ENCODE peak calls at places on chromosomes 4 and X, in six cellular contexts. One of them, this sample, is unnamed.

GRCh38 chrX:70476934-70477733 is 32.5 kb downstream of the DLG3 start:
- DNase-seq in cerebellar cortex: no peak
- DNase-seq in SK-N-DZ: no peak
- DNase-seq in left ventricle myocardium superior: peak
- DNase-seq in foreskin fibroblast: peak
- DNase-seq in NCI-H748 treated with DMSO at 0.1 percent for 48 hours: peak
- DNase-seq in this sample: no peak

GRCh38 chr4:17761062-17761461 is 20.4 kb downstream of the FAM184B start:
- DNase-seq in NCI-H748 treated with DMSO at 0.1 percent for 48 hours: no peak
- DNase-seq in cerebellar cortex: no peak
- DNase-seq in SK-N-DZ: no peak
- DNase-seq in left ventricle myocardium superior: no peak
- DNase-seq in foreskin fibroblast: no peak
- DNase-seq in this sample: no peak

GRCh38 chrX:2542826-2543551 is 42.2 kb upstream of the DHRSX start:
- DNase-seq in foreskin fibroblast: no peak
- DNase-seq in cerebellar cortex: no peak
- DNase-seq in NCI-H748 treated with DMSO at 0.1 percent for 48 hours: no peak
- DNase-seq in SK-N-DZ: no peak
- DNase-seq in left ventricle myocardium superior: no peak
- DNase-seq in this sample: no peak

GRCh38 chr4:125703443-125703842 is 388.7 kb downstream of the FAT4 start:
- DNase-seq in NCI-H748 treated with DMSO at 0.1 percent for 48 hours: no peak
- DNase-seq in foreskin fibroblast: peak
- DNase-seq in cerebellar cortex: no peak
- DNase-seq in left ventricle myocardium superior: no peak
- DNase-seq in SK-N-DZ: no peak
- DNase-seq in this sample: no peak

GRCh38 chr4:153733751-153734448 is 25.9 kb downstream of the RNF175 start:
- DNase-seq in SK-N-DZ: no peak
- DNase-seq in cerebellar cortex: no peak
- DNase-seq in left ventricle myocardium superior: no peak
- DNase-seq in foreskin fibroblast: no peak
- DNase-seq in NCI-H748 treated with DMSO at 0.1 percent for 48 hours: no peak
- DNase-seq in this sample: no peak

GRCh38 chrX:11197671-11198070 is 86.5 kb downstream of the HCCS start:
- DNase-seq in NCI-H748 treated with DMSO at 0.1 percent for 48 hours: no peak
- DNase-seq in left ventricle myocardium superior: no peak
- DNase-seq in SK-N-DZ: no peak
- DNase-seq in foreskin fibroblast: no peak
- DNase-seq in cerebellar cortex: no peak
- DNase-seq in this sample: no peak

GRCh38 chrX:19990225-19990518 is 689 bp downstream of the BCLAF3 start:
- DNase-seq in NCI-H748 treated with DMSO at 0.1 percent for 48 hours: no peak
- DNase-seq in cerebellar cortex: peak
- DNase-seq in SK-N-DZ: no peak
- DNase-seq in foreskin fibroblast: peak
- DNase-seq in left ventricle myocardium superior: no peak
- DNase-seq in this sample: no peak

GRCh38 chr4:154714339-154715040 is 29.3 kb upstream of the LRAT start:
- DNase-seq in foreskin fibroblast: no peak
- DNase-seq in cerebellar cortex: no peak
- DNase-seq in NCI-H748 treated with DMSO at 0.1 percent for 48 hours: no peak
- DNase-seq in SK-N-DZ: no peak
- DNase-seq in left ventricle myocardium superior: no peak
- DNase-seq in this sample: no peak

GRCh38 chr4:151004222-151004621 is 10.9 kb downstream of the LRBA start:
- DNase-seq in left ventricle myocardium superior: no peak
- DNase-seq in cerebellar cortex: no peak
- DNase-seq in NCI-H748 treated with DMSO at 0.1 percent for 48 hours: no peak
- DNase-seq in foreskin fibroblast: peak
- DNase-seq in SK-N-DZ: no peak
- DNase-seq in this sample: no peak

GRCh38 chrX:109632906-109633504 is 8.0 kb upstream of the KCNE5 start:
- DNase-seq in foreskin fibroblast: peak
- DNase-seq in left ventricle myocardium superior: no peak
- DNase-seq in cerebellar cortex: peak
- DNase-seq in SK-N-DZ: no peak
- DNase-seq in NCI-H748 treated with DMSO at 0.1 percent for 48 hours: no peak
- DNase-seq in this sample: no peak

GRCh38 chrX:49171752-49172279 is at the start of gene PLP2:
- DNase-seq in left ventricle myocardium superior: peak
- DNase-seq in cerebellar cortex: no peak
- DNase-seq in NCI-H748 treated with DMSO at 0.1 percent for 48 hours: no peak
- DNase-seq in SK-N-DZ: no peak
- DNase-seq in foreskin fibroblast: no peak
- DNase-seq in this sample: peak

GRCh38 chr4:47155907-47156306 is 124.5 kb downstream of the GABRB1 start:
- DNase-seq in left ventricle myocardium superior: no peak
- DNase-seq in NCI-H748 treated with DMSO at 0.1 percent for 48 hours: no peak
- DNase-seq in SK-N-DZ: no peak
- DNase-seq in cerebellar cortex: no peak
- DNase-seq in foreskin fibroblast: no peak
- DNase-seq in this sample: no peak

GRCh38 chr4:109319684-109320083 is 17.2 kb upstream of the COL25A1 start:
- DNase-seq in SK-N-DZ: no peak
- DNase-seq in NCI-H748 treated with DMSO at 0.1 percent for 48 hours: no peak
- DNase-seq in left ventricle myocardium superior: no peak
- DNase-seq in cerebellar cortex: no peak
- DNase-seq in foreskin fibroblast: no peak
- DNase-seq in this sample: no peak

GRCh38 chrX:10648608-10649007 is 28.2 kb upstream of the MID1 start:
- DNase-seq in left ventricle myocardium superior: no peak
- DNase-seq in cerebellar cortex: no peak
- DNase-seq in NCI-H748 treated with DMSO at 0.1 percent for 48 hours: no peak
- DNase-seq in SK-N-DZ: peak
- DNase-seq in foreskin fibroblast: peak
- DNase-seq in this sample: no peak

GRCh38 chrX:55210931-55211677 is 9.0 kb upstream of the PAGE5 start:
- DNase-seq in NCI-H748 treated with DMSO at 0.1 percent for 48 hours: no peak
- DNase-seq in foreskin fibroblast: no peak
- DNase-seq in cerebellar cortex: no peak
- DNase-seq in SK-N-DZ: no peak
- DNase-seq in left ventricle myocardium superior: no peak
- DNase-seq in this sample: no peak

GRCh38 chr4:89077806-89078205 is 20.8 kb upstream of the FAM13A start:
- DNase-seq in cerebellar cortex: no peak
- DNase-seq in left ventricle myocardium superior: no peak
- DNase-seq in foreskin fibroblast: no peak
- DNase-seq in SK-N-DZ: no peak
- DNase-seq in NCI-H748 treated with DMSO at 0.1 percent for 48 hours: no peak
- DNase-seq in this sample: no peak

GRCh38 chrX:45801554-45801953 is 600.9 kb upstream of the DIPK2B start:
- DNase-seq in NCI-H748 treated with DMSO at 0.1 percent for 48 hours: peak
- DNase-seq in left ventricle myocardium superior: no peak
- DNase-seq in cerebellar cortex: peak
- DNase-seq in SK-N-DZ: peak
- DNase-seq in foreskin fibroblast: no peak
- DNase-seq in this sample: no peak